ENCODE peak calls at places on chromosomes 4 and X, in six cellular contexts. V, X, E, P, Q and N are unnamed samples.
A peak's percentile ranks its signal among the peaks of the same experiment; 100 is the strongest.

GRCh38 chr4:41361831-41362646 is 105.3 kb downstream of the UCHL1 start:
- DNase-seq in X (no peak), P (no peak), E (no peak), V (peak; percentile 45), Q (no peak), N (peak; percentile 47)

GRCh38 chr4:169327951-169328350 is 57.2 kb upstream of the SH3RF1 start:
- DNase-seq in E (no peak), P (no peak), V (no peak), X (no peak), Q (no peak), N (no peak)

GRCh38 chr4:6938758-6939201 is 29.2 kb downstream of the TBC1D14 start:
- DNase-seq in E (no peak), V (no peak), P (no peak), Q (no peak), X (no peak), N (no peak)

GRCh38 chr4:23972805-23973204 is 83.0 kb upstream of the PPARGC1A start:
- DNase-seq in X (no peak), E (no peak), V (peak; percentile 36), Q (no peak), P (no peak), N (no peak)

GRCh38 chr4:169222768-169223167 is 48.0 kb downstream of the SH3RF1 start:
- DNase-seq in V (no peak), X (no peak), P (no peak), E (no peak), Q (no peak), N (no peak)

GRCh38 chr4:8185930-8186329 is 13.2 kb upstream of the SH3TC1 start:
- DNase-seq in P (no peak), Q (no peak), V (no peak), E (no peak), X (no peak), N (no peak)

GRCh38 chrX:143934542-143934941 is 50.7 kb downstream of the UBE2NL start:
- DNase-seq in X (no peak), Q (no peak), P (no peak), E (no peak), V (peak; percentile 10), N (no peak)

GRCh38 chrX:57951666-57952319 is 41.5 kb upstream of the ZXDA start:
- DNase-seq in Q (no peak), V (no peak), E (no peak), X (no peak), P (no peak), N (no peak)

GRCh38 chr4:99861120-99861905 is 32.9 kb downstream of the LAMTOR3 start:
- DNase-seq in X (no peak), V (no peak), Q (no peak), E (no peak), P (no peak), N (no peak)

GRCh38 chr4:89293299-89293698 is 14.3 kb downstream of the GPRIN3 start:
- DNase-seq in E (no peak), V (no peak), X (no peak), P (no peak), Q (no peak), N (no peak)

GRCh38 chrX:46400530-46400929 is 144.7 kb downstream of the ZNF674 start:
- DNase-seq in P (no peak), V (no peak), X (no peak), Q (no peak), E (no peak), N (no peak)

GRCh38 chrX:124862304-124862703 is 457.4 kb upstream of the TEX13C start:
- DNase-seq in Q (peak; percentile 1), V (no peak), E (no peak), P (peak; percentile 42), X (no peak), N (no peak)

GRCh38 chrX:39728025-39728424 is 369.7 kb downstream of the BCOR start:
- DNase-seq in Q (no peak), P (no peak), E (no peak), V (no peak), X (peak; percentile 57), N (peak; percentile 29)

GRCh38 chr4:85905761-85906160 is 430.8 kb downstream of the ARHGAP24 start:
- DNase-seq in E (no peak), V (no peak), Q (no peak), X (no peak), P (no peak), N (no peak)

GRCh38 chrX:39140581-39140980 is 339.3 kb downstream of the MID1IP1 start:
- DNase-seq in Q (no peak), P (no peak), V (no peak), X (no peak), E (no peak), N (no peak)

GRCh38 chr4:127188847-127189246 is 443.9 kb upstream of the INTU start:
- DNase-seq in V (peak; percentile 65), X (peak; percentile 12), E (no peak), P (peak; percentile 65), Q (no peak), N (no peak)